ENCODE peak calls at places on chromosomes 5 and 9, in nine cellular contexts. One of them, this sample, is unnamed.

GRCh38 chr5:40916213-40916612 is 6.9 kb downstream of the C7 start:
- DNase-seq in transverse colon: no peak
- DNase-seq in EL: no peak
- DNase-seq in ureter: no peak
- DNase-seq in NCI-H524: no peak
- DNase-seq in endothelial cell of umbilical vein: no peak
- DNase-seq in CD8-positive, alpha-beta T cell: no peak
- DNase-seq in T-helper 1 cell: no peak
- DNase-seq in fibroblast of the conjunctiva: no peak
- DNase-seq in this sample: no peak

GRCh38 chr9:4206718-4207117 is 93.2 kb downstream of the GLIS3 start:
- DNase-seq in transverse colon: no peak
- DNase-seq in EL: no peak
- DNase-seq in ureter: no peak
- DNase-seq in NCI-H524: no peak
- DNase-seq in endothelial cell of umbilical vein: no peak
- DNase-seq in CD8-positive, alpha-beta T cell: no peak
- DNase-seq in T-helper 1 cell: no peak
- DNase-seq in fibroblast of the conjunctiva: no peak
- DNase-seq in this sample: peak; percentile 70

GRCh38 chr9:94198414-94198813 is 60.7 kb upstream of the ZNF169 start:
- DNase-seq in transverse colon: no peak
- DNase-seq in EL: no peak
- DNase-seq in ureter: no peak
- DNase-seq in NCI-H524: no peak
- DNase-seq in endothelial cell of umbilical vein: no peak
- DNase-seq in CD8-positive, alpha-beta T cell: no peak
- DNase-seq in T-helper 1 cell: no peak
- DNase-seq in fibroblast of the conjunctiva: no peak
- DNase-seq in this sample: no peak

GRCh38 chr5:135729582-135729879 is 104.9 kb upstream of the SLC25A48 start:
- DNase-seq in transverse colon: no peak
- DNase-seq in EL: no peak
- DNase-seq in ureter: no peak
- DNase-seq in NCI-H524: no peak
- DNase-seq in endothelial cell of umbilical vein: no peak
- DNase-seq in CD8-positive, alpha-beta T cell: no peak
- DNase-seq in T-helper 1 cell: no peak
- DNase-seq in fibroblast of the conjunctiva: no peak
- DNase-seq in this sample: no peak

GRCh38 chr5:9790276-9790675 is 160.1 kb upstream of the TAS2R1 start:
- DNase-seq in transverse colon: no peak
- DNase-seq in EL: no peak
- DNase-seq in ureter: no peak
- DNase-seq in NCI-H524: no peak
- DNase-seq in endothelial cell of umbilical vein: no peak
- DNase-seq in CD8-positive, alpha-beta T cell: no peak
- DNase-seq in T-helper 1 cell: no peak
- DNase-seq in fibroblast of the conjunctiva: no peak
- DNase-seq in this sample: no peak

GRCh38 chr5:152178350-152178699 is 226.8 kb downstream of the NMUR2 start:
- DNase-seq in transverse colon: no peak
- DNase-seq in EL: peak; percentile 70
- DNase-seq in ureter: no peak
- DNase-seq in NCI-H524: no peak
- DNase-seq in endothelial cell of umbilical vein: no peak
- DNase-seq in CD8-positive, alpha-beta T cell: no peak
- DNase-seq in T-helper 1 cell: no peak
- DNase-seq in fibroblast of the conjunctiva: no peak
- DNase-seq in this sample: no peak

GRCh38 chr5:125228358-125228757 is 481.9 kb upstream of the ZNF608 start:
- DNase-seq in transverse colon: no peak
- DNase-seq in EL: no peak
- DNase-seq in ureter: no peak
- DNase-seq in NCI-H524: no peak
- DNase-seq in endothelial cell of umbilical vein: peak; percentile 14
- DNase-seq in CD8-positive, alpha-beta T cell: no peak
- DNase-seq in T-helper 1 cell: no peak
- DNase-seq in fibroblast of the conjunctiva: no peak
- DNase-seq in this sample: no peak

GRCh38 chr5:100903036-100903887 is at the start of gene ST8SIA4:
- DNase-seq in transverse colon: peak; percentile 90
- DNase-seq in EL: no peak
- DNase-seq in ureter: peak; percentile 75
- DNase-seq in NCI-H524: peak; percentile 81
- DNase-seq in endothelial cell of umbilical vein: peak; percentile 91
- DNase-seq in CD8-positive, alpha-beta T cell: peak; percentile 89
- DNase-seq in T-helper 1 cell: peak; percentile 97
- DNase-seq in fibroblast of the conjunctiva: no peak
- DNase-seq in this sample: peak; percentile 96

GRCh38 chr9:86822414-86822813 is 124.9 kb downstream of the GAS1 start:
- DNase-seq in transverse colon: no peak
- DNase-seq in EL: no peak
- DNase-seq in ureter: no peak
- DNase-seq in NCI-H524: no peak
- DNase-seq in endothelial cell of umbilical vein: no peak
- DNase-seq in CD8-positive, alpha-beta T cell: no peak
- DNase-seq in T-helper 1 cell: no peak
- DNase-seq in fibroblast of the conjunctiva: no peak
- DNase-seq in this sample: no peak

GRCh38 chr9:36320457-36320856 is 62.2 kb upstream of the GNE start:
- DNase-seq in transverse colon: no peak
- DNase-seq in EL: no peak
- DNase-seq in ureter: no peak
- DNase-seq in NCI-H524: no peak
- DNase-seq in endothelial cell of umbilical vein: no peak
- DNase-seq in CD8-positive, alpha-beta T cell: no peak
- DNase-seq in T-helper 1 cell: no peak
- DNase-seq in fibroblast of the conjunctiva: no peak
- DNase-seq in this sample: no peak

GRCh38 chr9:127185931-127186781 is 63.7 kb upstream of the ANGPTL2 start:
- DNase-seq in transverse colon: peak; percentile 67
- DNase-seq in EL: peak; percentile 76
- DNase-seq in ureter: peak; percentile 82
- DNase-seq in NCI-H524: no peak
- DNase-seq in endothelial cell of umbilical vein: peak; percentile 77
- DNase-seq in CD8-positive, alpha-beta T cell: no peak
- DNase-seq in T-helper 1 cell: no peak
- DNase-seq in fibroblast of the conjunctiva: peak; percentile 95
- DNase-seq in this sample: peak; percentile 96

GRCh38 chr5:140118294-140118936 is 4.5 kb downstream of the PURA start:
- DNase-seq in transverse colon: no peak
- DNase-seq in EL: no peak
- DNase-seq in ureter: no peak
- DNase-seq in NCI-H524: no peak
- DNase-seq in endothelial cell of umbilical vein: no peak
- DNase-seq in CD8-positive, alpha-beta T cell: no peak
- DNase-seq in T-helper 1 cell: no peak
- DNase-seq in fibroblast of the conjunctiva: no peak
- DNase-seq in this sample: no peak

GRCh38 chr5:7622498-7622897 is 226.6 kb downstream of the ADCY2 start:
- DNase-seq in transverse colon: no peak
- DNase-seq in EL: no peak
- DNase-seq in ureter: no peak
- DNase-seq in NCI-H524: no peak
- DNase-seq in endothelial cell of umbilical vein: no peak
- DNase-seq in CD8-positive, alpha-beta T cell: no peak
- DNase-seq in T-helper 1 cell: no peak
- DNase-seq in fibroblast of the conjunctiva: no peak
- DNase-seq in this sample: peak; percentile 88

GRCh38 chr9:6759114-6759977 is 1.6 kb downstream of the KDM4C start:
- DNase-seq in transverse colon: peak; percentile 29
- DNase-seq in EL: peak; percentile 87
- DNase-seq in ureter: no peak
- DNase-seq in NCI-H524: no peak
- DNase-seq in endothelial cell of umbilical vein: peak; percentile 65
- DNase-seq in CD8-positive, alpha-beta T cell: peak; percentile 29
- DNase-seq in T-helper 1 cell: peak; percentile 68
- DNase-seq in fibroblast of the conjunctiva: peak; percentile 78
- DNase-seq in this sample: no peak

GRCh38 chr5:156326718-156327259 is at the start of gene SGCD:
- DNase-seq in transverse colon: peak; percentile 26
- DNase-seq in EL: peak; percentile 36
- DNase-seq in ureter: peak; percentile 54
- DNase-seq in NCI-H524: peak; percentile 45
- DNase-seq in endothelial cell of umbilical vein: peak; percentile 1
- DNase-seq in CD8-positive, alpha-beta T cell: no peak
- DNase-seq in T-helper 1 cell: no peak
- DNase-seq in fibroblast of the conjunctiva: peak; percentile 93
- DNase-seq in this sample: no peak